ENCODE peak calls at places on chromosome 7, in eight cellular contexts. L is dorsolateral prefrontal cortex, D is AG10803, S is heart right ventricle, R is AG04450, J is A549, F is mesothelial cell of epicardium, C is left ventricle myocardium inferior. T is an unnamed sample.

GRCh38 chr7:36045830-36046341 is 107.2 kb upstream of the EEPD1 start:
- DNase-seq in F (no peak), D (no peak), L (no peak), S (no peak), C (no peak), R (no peak), J (no peak), T (no peak)

GRCh38 chr7:158482460-158482859 is 105.2 kb downstream of the PTPRN2 start:
- DNase-seq in F (no peak), D (no peak), S (no peak), R (no peak), L (no peak), C (no peak), J (no peak), T (no peak)

GRCh38 chr7:113936982-113937381 is 18.2 kb upstream of the PPP1R3A start:
- DNase-seq in R (no peak), C (no peak), F (no peak), J (no peak), D (no peak), L (no peak), S (no peak), T (no peak)

GRCh38 chr7:20076835-20077234 is 140.3 kb downstream of the MACC1 start:
- DNase-seq in S (no peak), F (no peak), C (no peak), D (no peak), R (no peak), L (no peak), J (no peak), T (no peak)

GRCh38 chr7:117068511-117069155 is 115.3 kb downstream of the ST7 start:
- DNase-seq in D (no peak), J (no peak), C (no peak), R (no peak), S (no peak), F (no peak), L (no peak), T (no peak)

GRCh38 chr7:90178592-90179279 is 24.5 kb downstream of the STEAP1 start:
- DNase-seq in L (no peak), R (no peak), S (no peak), F (no peak), J (peak; percentile 25), C (no peak), D (peak; percentile 92), T (no peak)

GRCh38 chr7:44921607-44922350 is 36.4 kb upstream of the PURB start:
- DNase-seq in J (peak; percentile 47), C (peak; percentile 90), L (peak; percentile 94), F (peak; percentile 80), D (peak; percentile 63), R (peak; percentile 24), S (peak; percentile 94), T (peak; percentile 59)

GRCh38 chr7:151843181-151843580 is 33.7 kb downstream of the PRKAG2 start:
- DNase-seq in J (no peak), L (no peak), R (no peak), F (no peak), S (no peak), C (peak; percentile 6), D (peak; percentile 3), T (no peak)

GRCh38 chr7:6551016-6551511 is at the start of gene GRID2IP:
- DNase-seq in L (no peak), S (no peak), D (no peak), J (no peak), R (no peak), F (no peak), C (no peak), T (no peak)

GRCh38 chr7:154598405-154598804 is 404.5 kb downstream of the PAXIP1 start:
- DNase-seq in D (no peak), R (no peak), C (no peak), F (no peak), S (no peak), J (no peak), L (no peak), T (no peak)

GRCh38 chr7:27868117-27868516 is 128.2 kb downstream of the TAX1BP1 start:
- DNase-seq in F (no peak), L (no peak), D (peak; percentile 36), J (no peak), C (no peak), R (no peak), S (no peak), T (no peak)

GRCh38 chr7:30471205-30471604 is 7.4 kb downstream of the NOD1 start:
- DNase-seq in S (no peak), R (no peak), F (no peak), L (no peak), D (no peak), J (no peak), C (no peak), T (no peak)

GRCh38 chr7:142560166-142560565 is 189.1 kb upstream of the PRSS1 start:
- DNase-seq in F (no peak), C (no peak), S (no peak), L (no peak), R (no peak), J (no peak), D (peak; percentile 65), T (no peak)

DNA sequence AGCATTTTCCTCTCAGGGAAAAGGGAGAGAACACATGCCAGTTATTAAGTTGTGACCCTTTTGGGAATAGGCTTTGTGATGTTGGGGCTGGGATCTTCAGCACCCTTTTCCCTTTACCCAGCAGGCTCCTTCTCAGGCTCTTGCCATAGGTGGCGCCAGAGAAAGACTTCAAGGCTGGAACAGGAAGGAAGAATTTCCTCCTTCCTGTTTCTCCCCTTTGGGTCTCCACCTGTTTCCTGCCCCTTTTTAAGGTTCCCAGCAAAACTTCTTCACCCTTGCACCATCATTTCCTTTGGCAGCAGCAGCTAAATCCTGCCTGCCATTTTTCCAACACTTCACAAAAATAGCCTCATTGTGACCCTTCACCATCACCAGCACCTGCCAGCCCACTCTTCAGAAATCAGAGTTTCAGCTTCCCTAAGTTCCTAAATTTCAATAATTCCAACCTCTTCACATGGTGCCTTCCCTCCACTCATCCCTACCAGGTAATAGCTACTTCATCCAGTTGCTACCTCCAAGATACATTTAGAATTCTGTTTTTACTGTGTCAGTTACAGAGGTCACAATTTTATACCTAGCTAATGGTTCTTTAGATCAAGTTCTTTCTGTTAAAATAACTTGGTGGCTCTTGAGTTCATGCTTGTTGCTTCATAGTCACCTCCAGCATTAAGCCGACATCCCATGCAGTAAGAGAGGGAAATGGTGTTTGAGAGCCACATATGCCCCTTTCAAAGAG is 22.4 kb upstream of the FOXK1 start:
- DNase-seq in J (no peak), L (no peak), F (no peak), S (no peak), D (no peak), C (no peak), R (no peak), T (no peak)
- TF ChIP-seq CTCF in J (no peak), L (no peak), F (no peak), S (no peak), D (no peak), C (no peak), R (no peak), T (no peak)

DNA sequence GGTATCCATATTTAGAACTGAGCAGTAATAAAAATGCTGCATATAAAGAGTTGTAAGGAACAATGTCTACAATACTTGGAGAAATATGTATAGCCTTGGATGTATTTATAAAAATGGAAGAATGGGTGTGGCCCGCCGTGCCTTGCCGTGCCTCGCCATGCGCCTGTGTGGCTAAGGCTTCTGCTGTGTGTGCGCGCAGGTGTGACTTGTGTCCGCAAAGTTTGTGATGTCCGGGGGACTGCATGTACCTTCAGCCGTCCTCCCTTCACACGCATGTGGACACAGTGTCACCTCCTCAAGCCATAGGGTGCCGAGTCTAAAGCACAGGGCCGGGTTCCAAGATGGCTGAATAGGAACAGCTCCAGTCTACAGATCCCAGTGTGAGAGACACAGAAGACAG is 9.8 kb downstream of the SAMD9 start:
- DNase-seq in L (no peak), S (no peak), F (no peak), C (no peak), D (no peak), J (no peak), R (no peak), T (no peak)
- TF ChIP-seq CTCF in L (no peak), S (no peak), F (no peak), C (no peak), D (no peak), J (no peak), R (no peak), T (no peak)

GRCh38 chr7:29359480-29360093 is 165.0 kb downstream of the CHN2 start:
- DNase-seq in J (no peak), C (no peak), L (no peak), S (no peak), R (no peak), F (no peak), D (no peak), T (no peak)
- TF ChIP-seq CTCF in J (no peak), C (no peak), L (no peak), S (no peak), R (no peak), F (no peak), D (no peak), T (no peak)

DNA sequence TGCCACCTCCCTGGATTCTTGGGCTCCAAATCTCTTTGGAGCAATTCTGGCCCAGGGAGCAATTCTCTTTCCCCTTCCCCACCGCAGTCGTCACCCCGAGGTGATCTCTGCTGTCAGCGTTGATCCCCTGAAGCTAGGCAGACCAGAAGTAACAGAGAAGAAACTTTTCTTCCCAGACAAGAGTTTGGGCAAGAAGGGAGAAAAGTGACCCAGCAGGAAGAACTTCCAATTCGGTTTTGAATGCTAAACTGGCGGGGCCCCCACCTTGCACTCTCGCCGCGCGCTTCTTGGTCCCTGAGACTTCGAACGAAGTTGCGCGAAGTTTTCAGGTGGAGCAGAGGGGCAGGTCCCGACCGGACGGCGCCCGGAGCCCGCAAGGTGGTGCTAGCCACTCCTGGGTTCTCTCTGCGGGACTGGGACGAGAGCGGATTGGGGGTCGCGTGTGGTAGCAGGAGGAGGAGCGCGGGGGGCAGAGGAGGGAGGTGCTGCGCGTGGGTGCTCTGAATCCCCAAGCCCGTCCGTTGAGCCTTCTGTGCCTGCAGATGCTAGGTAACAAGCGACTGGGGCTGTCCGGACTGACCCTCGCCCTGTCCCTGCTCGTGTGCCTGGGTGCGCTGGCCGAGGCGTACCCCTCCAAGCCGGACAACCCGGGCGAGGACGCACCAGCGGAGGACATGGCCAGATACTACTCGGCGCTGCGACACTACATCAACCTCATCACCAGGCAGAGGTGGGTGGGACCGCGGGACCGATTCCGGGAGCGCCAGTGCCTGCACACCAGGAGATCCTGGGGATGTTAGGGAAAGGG is 913 bp downstream of the NPY start:
- DNase-seq in D (no peak), L (no peak), R (no peak), S (no peak), J (no peak), C (no peak), F (no peak), T (peak; percentile 19)
- TF ChIP-seq CTCF in D (no peak), L (no peak), R (no peak), S (no peak), J (peak; percentile 9), C (no peak), F (no peak), T (peak; percentile 28)

T was measured in progenitor cell of endocrine pancreas.